ENCODE peak calls at places on chromosome 5, in six cellular contexts. One of them, this sample, is unnamed.

GRCh38 chr5:95382843-95383242 is 8.3 kb upstream of the FAM81B start:
- DNase-seq in HS-5: no peak
- DNase-seq in islet precursor cell: no peak
- DNase-seq in nucleus accumbens: no peak
- DNase-seq in stimulated activated CD8-positive, alpha-beta memory T cell treated with anti-CD3 and anti-CD28 coated beads, Interleukin-4, amount 100 ng/mL, for 4 hours: no peak
- DNase-seq in uterus: no peak
- DNase-seq in this sample: no peak

GRCh38 chr5:152864993-152865392 is 459.9 kb upstream of the NMUR2 start:
- DNase-seq in HS-5: no peak
- DNase-seq in islet precursor cell: no peak
- DNase-seq in nucleus accumbens: no peak
- DNase-seq in stimulated activated CD8-positive, alpha-beta memory T cell treated with anti-CD3 and anti-CD28 coated beads, Interleukin-4, amount 100 ng/mL, for 4 hours: no peak
- DNase-seq in uterus: no peak
- DNase-seq in this sample: no peak

GRCh38 chr5:157561105-157561504 is 14.5 kb downstream of the ADAM19 start:
- DNase-seq in HS-5: no peak
- DNase-seq in islet precursor cell: no peak
- DNase-seq in nucleus accumbens: no peak
- DNase-seq in stimulated activated CD8-positive, alpha-beta memory T cell treated with anti-CD3 and anti-CD28 coated beads, Interleukin-4, amount 100 ng/mL, for 4 hours: no peak
- DNase-seq in uterus: no peak
- DNase-seq in this sample: no peak

GRCh38 chr5:133274597-133274935 is 222.8 kb downstream of the HSPA4 start:
- DNase-seq in HS-5: no peak
- DNase-seq in islet precursor cell: no peak
- DNase-seq in nucleus accumbens: no peak
- DNase-seq in stimulated activated CD8-positive, alpha-beta memory T cell treated with anti-CD3 and anti-CD28 coated beads, Interleukin-4, amount 100 ng/mL, for 4 hours: no peak
- DNase-seq in uterus: no peak
- DNase-seq in this sample: no peak

GRCh38 chr5:176739461-176740051 is 70.8 kb upstream of the UNC5A start:
- DNase-seq in HS-5: no peak
- DNase-seq in islet precursor cell: peak
- DNase-seq in nucleus accumbens: no peak
- DNase-seq in stimulated activated CD8-positive, alpha-beta memory T cell treated with anti-CD3 and anti-CD28 coated beads, Interleukin-4, amount 100 ng/mL, for 4 hours: no peak
- DNase-seq in uterus: no peak
- DNase-seq in this sample: no peak

GRCh38 chr5:81303563-81303962 is 2.2 kb downstream of the ZCCHC9 start:
- DNase-seq in HS-5: peak
- DNase-seq in islet precursor cell: no peak
- DNase-seq in nucleus accumbens: no peak
- DNase-seq in stimulated activated CD8-positive, alpha-beta memory T cell treated with anti-CD3 and anti-CD28 coated beads, Interleukin-4, amount 100 ng/mL, for 4 hours: no peak
- DNase-seq in uterus: no peak
- DNase-seq in this sample: no peak

GRCh38 chr5:38424237-38425080 is 132.0 kb downstream of the LIFR start:
- DNase-seq in HS-5: no peak
- DNase-seq in islet precursor cell: no peak
- DNase-seq in nucleus accumbens: no peak
- DNase-seq in stimulated activated CD8-positive, alpha-beta memory T cell treated with anti-CD3 and anti-CD28 coated beads, Interleukin-4, amount 100 ng/mL, for 4 hours: no peak
- DNase-seq in uterus: no peak
- DNase-seq in this sample: no peak

GRCh38 chr5:142976861-142977260 is 206.7 kb downstream of the ARHGAP26 start:
- DNase-seq in HS-5: no peak
- DNase-seq in islet precursor cell: no peak
- DNase-seq in nucleus accumbens: no peak
- DNase-seq in stimulated activated CD8-positive, alpha-beta memory T cell treated with anti-CD3 and anti-CD28 coated beads, Interleukin-4, amount 100 ng/mL, for 4 hours: no peak
- DNase-seq in uterus: no peak
- DNase-seq in this sample: no peak

GRCh38 chr5:86175224-86175623 is 442.5 kb upstream of the COX7C start:
- DNase-seq in HS-5: no peak
- DNase-seq in islet precursor cell: no peak
- DNase-seq in nucleus accumbens: no peak
- DNase-seq in stimulated activated CD8-positive, alpha-beta memory T cell treated with anti-CD3 and anti-CD28 coated beads, Interleukin-4, amount 100 ng/mL, for 4 hours: no peak
- DNase-seq in uterus: no peak
- DNase-seq in this sample: no peak

GRCh38 chr5:55864606-55865541 is 13.7 kb downstream of the IL31RA start:
- DNase-seq in HS-5: no peak
- DNase-seq in islet precursor cell: no peak
- DNase-seq in nucleus accumbens: no peak
- DNase-seq in stimulated activated CD8-positive, alpha-beta memory T cell treated with anti-CD3 and anti-CD28 coated beads, Interleukin-4, amount 100 ng/mL, for 4 hours: no peak
- DNase-seq in uterus: no peak
- DNase-seq in this sample: no peak

GRCh38 chr5:94057217-94057616 is 315.8 kb upstream of the POU5F2 start:
- DNase-seq in HS-5: no peak
- DNase-seq in islet precursor cell: no peak
- DNase-seq in nucleus accumbens: no peak
- DNase-seq in stimulated activated CD8-positive, alpha-beta memory T cell treated with anti-CD3 and anti-CD28 coated beads, Interleukin-4, amount 100 ng/mL, for 4 hours: no peak
- DNase-seq in uterus: no peak
- DNase-seq in this sample: no peak

GRCh38 chr5:149519624-149520023 is 31.6 kb downstream of the CSNK1A1 start:
- DNase-seq in HS-5: no peak
- DNase-seq in islet precursor cell: no peak
- DNase-seq in nucleus accumbens: no peak
- DNase-seq in stimulated activated CD8-positive, alpha-beta memory T cell treated with anti-CD3 and anti-CD28 coated beads, Interleukin-4, amount 100 ng/mL, for 4 hours: no peak
- DNase-seq in uterus: no peak
- DNase-seq in this sample: no peak

GRCh38 chr5:124649548-124650501 is 96.6 kb downstream of the ZNF608 start:
- DNase-seq in HS-5: no peak
- DNase-seq in islet precursor cell: no peak
- DNase-seq in nucleus accumbens: no peak
- DNase-seq in stimulated activated CD8-positive, alpha-beta memory T cell treated with anti-CD3 and anti-CD28 coated beads, Interleukin-4, amount 100 ng/mL, for 4 hours: peak
- DNase-seq in uterus: peak
- DNase-seq in this sample: peak

GRCh38 chr5:80346055-80346454 is 26.3 kb downstream of the SPZ1 start:
- DNase-seq in HS-5: no peak
- DNase-seq in islet precursor cell: peak
- DNase-seq in nucleus accumbens: no peak
- DNase-seq in stimulated activated CD8-positive, alpha-beta memory T cell treated with anti-CD3 and anti-CD28 coated beads, Interleukin-4, amount 100 ng/mL, for 4 hours: no peak
- DNase-seq in uterus: no peak
- DNase-seq in this sample: no peak

GRCh38 chr5:98775962-98776687 is 2.7 kb downstream of the RGMB start:
- DNase-seq in HS-5: no peak
- DNase-seq in islet precursor cell: no peak
- DNase-seq in nucleus accumbens: no peak
- DNase-seq in stimulated activated CD8-positive, alpha-beta memory T cell treated with anti-CD3 and anti-CD28 coated beads, Interleukin-4, amount 100 ng/mL, for 4 hours: no peak
- DNase-seq in uterus: no peak
- DNase-seq in this sample: peak

GRCh38 chr5:138985683-138986082 is 110.5 kb upstream of the LRRTM2 start:
- DNase-seq in HS-5: no peak
- DNase-seq in islet precursor cell: peak
- DNase-seq in nucleus accumbens: no peak
- DNase-seq in stimulated activated CD8-positive, alpha-beta memory T cell treated with anti-CD3 and anti-CD28 coated beads, Interleukin-4, amount 100 ng/mL, for 4 hours: no peak
- DNase-seq in uterus: no peak
- DNase-seq in this sample: no peak

GRCh38 chr5:145350501-145350900 is 484.6 kb downstream of the PRELID2 start:
- DNase-seq in HS-5: peak
- DNase-seq in islet precursor cell: no peak
- DNase-seq in nucleus accumbens: no peak
- DNase-seq in stimulated activated CD8-positive, alpha-beta memory T cell treated with anti-CD3 and anti-CD28 coated beads, Interleukin-4, amount 100 ng/mL, for 4 hours: no peak
- DNase-seq in uterus: no peak
- DNase-seq in this sample: peak

GRCh38 chr5:154627711-154628678 is 127.2 kb upstream of the LARP1 start:
- DNase-seq in HS-5: no peak
- DNase-seq in islet precursor cell: peak
- DNase-seq in nucleus accumbens: no peak
- DNase-seq in stimulated activated CD8-positive, alpha-beta memory T cell treated with anti-CD3 and anti-CD28 coated beads, Interleukin-4, amount 100 ng/mL, for 4 hours: no peak
- DNase-seq in uterus: no peak
- DNase-seq in this sample: no peak

This sample was measured in AG04449.